ENCODE peak calls at places on chromosomes 11 and 22, in nine cellular contexts. G, B, W, O, J, T, X, A and I are unnamed samples.
A peak's percentile ranks its signal among the peaks of the same experiment; 100 is the strongest.

GRCh38 chr11:60206616-60207015 is 23.7 kb upstream of the MS4A6A start:
- DNase-seq in G (no peak), T (no peak), W (no peak), X (no peak), B (no peak), J (no peak), A (no peak), O (peak; percentile 49), I (no peak)

GRCh38 chr11:67524480-67524808 is 1.2 kb upstream of the CABP2 start:
- DNase-seq in O (no peak), X (no peak), W (no peak), J (no peak), G (no peak), B (no peak), A (no peak), T (no peak), I (no peak)

GRCh38 chr11:71327156-71328085 is 75.0 kb upstream of the SHANK2 start:
- DNase-seq in B (no peak), G (no peak), A (no peak), W (no peak), O (no peak), T (no peak), J (no peak), X (no peak), I (no peak)

GRCh38 chr22:25403752-25404471 is 160.6 kb upstream of the GRK3 start:
- DNase-seq in J (peak; percentile 32), X (peak; percentile 31), T (no peak), B (peak; percentile 43), G (no peak), O (no peak), W (no peak), A (peak; percentile 24), I (peak; percentile 46)

GRCh38 chr11:3949132-3949531 is 93.7 kb downstream of the STIM1 start:
- DNase-seq in W (no peak), X (no peak), B (no peak), G (no peak), J (no peak), A (no peak), T (no peak), O (peak; percentile 41), I (peak; percentile 34)

GRCh38 chr11:69587454-69588081 is 53.4 kb upstream of the CCND1 start:
- DNase-seq in A (peak; percentile 80), W (no peak), B (peak; percentile 89), T (no peak), J (peak; percentile 68), O (no peak), G (no peak), X (peak; percentile 20), I (no peak)

GRCh38 chr11:2533642-2534115 is 88.9 kb downstream of the KCNQ1 start:
- DNase-seq in G (peak; percentile 75), X (peak; percentile 52), A (peak; percentile 90), W (no peak), J (peak; percentile 93), O (peak; percentile 41), B (peak; percentile 91), T (peak; percentile 73), I (peak; percentile 67)

GRCh38 chr11:128956401-128957203 is 13.9 kb upstream of the TP53AIP1 start:
- DNase-seq in J (peak; percentile 61), A (peak; percentile 77), B (peak; percentile 82), G (peak; percentile 72), W (no peak), X (peak; percentile 24), O (no peak), T (no peak), I (peak; percentile 59)

GRCh38 chr22:19796169-19796568 is 35.6 kb downstream of the TBX1 start:
- DNase-seq in B (no peak), G (no peak), X (no peak), T (no peak), O (no peak), W (no peak), J (no peak), A (no peak), I (no peak)

GRCh38 chr22:19046287-19046686 is 75.9 kb downstream of the DGCR2 start:
- DNase-seq in G (no peak), O (no peak), B (no peak), T (no peak), J (no peak), W (no peak), X (no peak), A (no peak), I (no peak)

GRCh38 chr11:22338465-22338810 is 257 bp downstream of the SLC17A6 start:
- DNase-seq in B (no peak), O (no peak), X (no peak), W (no peak), J (no peak), G (no peak), A (no peak), T (no peak), I (no peak)

GRCh38 chr11:97389270-97389669 is 999.5 kb downstream of the JRKL start:
- DNase-seq in J (no peak), O (no peak), G (no peak), W (no peak), T (no peak), X (no peak), A (no peak), B (no peak), I (no peak)

GRCh38 chr11:130761560-130762220 is 154.6 kb downstream of the SNX19 start:
- DNase-seq in X (no peak), B (no peak), O (no peak), T (no peak), J (no peak), G (no peak), W (no peak), A (no peak), I (no peak)

GRCh38 chr22:50670914-50671538 is 1.6 kb upstream of the SHANK3 start:
- DNase-seq in X (no peak), O (no peak), A (no peak), B (no peak), W (no peak), G (no peak), T (no peak), J (no peak), I (no peak)

GRCh38 chr11:62108017-62108750 is 15.6 kb upstream of the INCENP start:
- DNase-seq in B (peak; percentile 86), W (no peak), X (peak; percentile 46), A (peak; percentile 59), O (no peak), G (peak; percentile 59), J (peak; percentile 62), T (no peak), I (peak; percentile 56)

GRCh38 chr22:22925795-22926358 is 38.3 kb downstream of the IGLL5 start:
- DNase-seq in G (no peak), B (no peak), X (no peak), J (no peak), A (no peak), O (no peak), W (no peak), T (no peak), I (no peak)

GRCh38 chr22:43862074-43862881 is at the start of gene SULT4A1:
- DNase-seq in B (peak; percentile 5), W (no peak), G (peak; percentile 13), X (no peak), A (peak; percentile 57), J (peak; percentile 36), O (no peak), T (peak; percentile 47), I (no peak)

GRCh38 chr22:23113067-23113846 is 28.5 kb downstream of the RSPH14 start:
- DNase-seq in T (no peak), O (no peak), J (peak; percentile 6), B (peak; percentile 46), W (no peak), A (no peak), G (peak; percentile 21), X (no peak), I (no peak)

DNA sequence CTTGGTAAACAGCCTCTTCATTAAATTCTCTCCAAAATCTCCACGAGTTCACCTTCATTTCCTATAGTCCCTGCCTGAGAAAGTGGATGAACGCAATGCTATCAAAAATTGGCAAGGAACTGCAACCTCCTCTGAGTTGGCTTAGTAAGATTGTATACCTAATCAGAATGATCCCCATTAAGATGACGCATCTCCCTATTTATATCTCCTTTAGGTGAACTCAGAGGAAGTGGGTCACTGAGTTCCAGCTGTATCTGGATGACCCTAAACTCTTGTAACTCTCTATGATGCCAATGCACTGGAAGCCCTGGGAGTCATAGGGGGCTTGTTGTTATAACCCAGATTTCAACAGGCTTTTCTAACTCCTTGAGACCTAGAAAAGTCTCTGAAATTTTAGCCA is 48.2 kb downstream of the OR10A6 start:
- DNase-seq in O (no peak), A (no peak), J (no peak), W (no peak), B (peak; percentile 25), X (no peak), T (no peak), G (no peak), I (no peak)
- TF ChIP-seq CTCF in O (no peak), A (no peak), J (no peak), W (no peak), B (no peak), X (no peak), T (no peak), G (no peak), I (no peak)

GRCh38 chr11:34633640-34633989 is 12.7 kb downstream of the EHF start:
- DNase-seq in O (no peak), J (no peak), X (no peak), A (no peak), G (no peak), B (no peak), W (no peak), T (no peak), I (no peak)

GRCh38 chr11:34631737-34632104 is 10.8 kb downstream of the EHF start:
- DNase-seq in A (no peak), W (no peak), O (no peak), B (no peak), G (peak; percentile 63), X (no peak), T (no peak), J (no peak), I (no peak)

GRCh38 chr11:34636127-34636526 is 15.2 kb downstream of the EHF start:
- DNase-seq in B (no peak), W (no peak), G (no peak), A (no peak), O (no peak), X (no peak), T (no peak), J (no peak), I (no peak)

GRCh38 chr11:34632105-34632780 is 11.3 kb downstream of the EHF start:
- DNase-seq in X (no peak), G (peak; percentile 84), A (no peak), W (no peak), B (no peak), J (no peak), T (no peak), O (no peak), I (no peak)

GRCh38 chr11:34633990-34634725 is 13.3 kb downstream of the EHF start:
- DNase-seq in J (peak; percentile 45), W (no peak), B (peak; percentile 87), O (peak; percentile 55), X (peak; percentile 13), A (no peak), T (no peak), G (peak; percentile 71), I (peak; percentile 41)
- TF ChIP-seq CTCF in J (no peak), W (no peak), B (peak; percentile 1), O (no peak), X (no peak), A (no peak), T (no peak), G (peak; percentile 37), I (no peak)

GRCh38 chr22:30823015-30823370 is 128.3 kb downstream of the OSBP2 start:
- DNase-seq in W (no peak), G (no peak), X (no peak), T (peak; percentile 59), O (no peak), B (peak; percentile 32), A (peak; percentile 41), J (no peak), I (no peak)
- TF ChIP-seq CTCF in W (no peak), G (no peak), X (no peak), T (no peak), O (no peak), B (peak; percentile 26), A (no peak), J (no peak), I (no peak)

GRCh38 chr11:47233989-47234668 is 14.5 kb downstream of the ACP2 start:
- DNase-seq in X (no peak), G (peak; percentile 58), A (no peak), J (peak; percentile 73), O (no peak), B (peak; percentile 91), W (no peak), T (peak; percentile 22), I (no peak)
- TF ChIP-seq CTCF in X (peak; percentile 61), G (peak; percentile 42), A (no peak), J (peak; percentile 68), O (peak; percentile 9), B (peak; percentile 46), W (no peak), T (no peak), I (no peak)